ENCODE peak calls at places on chromosomes 3 and 15, in six cellular contexts. P is SK-N-SH, V is stomach, T is K562, Q is A549, R is ovary. I is an unnamed sample. For H3K4me1, the result is how much of the 10 kb centered on the place peaks cover.

GRCh38 chr3:189117087-189117486 is 54.7 kb upstream of the TPRG1 start:
- DNase-seq in P (no peak), V (no peak), T (no peak), Q (no peak), R (no peak), I (no peak)

GRCh38 chr3:157428957-157429356 is 7.7 kb upstream of the PTX3 start:
- DNase-seq in P (no peak), V (no peak), T (no peak), Q (no peak), R (no peak), I (no peak)

GRCh38 chr3:30655187-30655812 is 48.9 kb downstream of the TGFBR2 start:
- DNase-seq in P (no peak), V (no peak), T (no peak), Q (no peak), R (no peak), I (no peak)

GRCh38 chr3:32238816-32239637 is 547 bp downstream of the CMTM8 start:
- DNase-seq in P (no peak), V (peak), T (no peak), Q (peak), R (peak), I (no peak)

GRCh38 chr15:79896131-79896633 is 632 bp downstream of the MTHFS start:
- DNase-seq in P (no peak), V (no peak), T (no peak), Q (no peak), R (no peak), I (no peak)

GRCh38 chr3:33063651-33064051 is 33.3 kb downstream of the GLB1 start:
- DNase-seq in P (no peak), V (no peak), T (no peak), Q (no peak), R (no peak), I (no peak)

GRCh38 chr15:42273900-42274692 is 863 bp upstream of the TMEM87A start:
- DNase-seq in P (peak), V (peak), T (peak), Q (peak), R (peak), I (peak)

GRCh38 chr3:61080737-61081445 is 170.4 kb downstream of the FHIT start:
- DNase-seq in P (no peak), V (no peak), T (no peak), Q (no peak), R (no peak), I (no peak)

GRCh38 chr3:149019581-149019980 is 28.2 kb downstream of the GYG1 start:
- DNase-seq in P (no peak), V (no peak), T (no peak), Q (no peak), R (no peak), I (no peak)

DNA sequence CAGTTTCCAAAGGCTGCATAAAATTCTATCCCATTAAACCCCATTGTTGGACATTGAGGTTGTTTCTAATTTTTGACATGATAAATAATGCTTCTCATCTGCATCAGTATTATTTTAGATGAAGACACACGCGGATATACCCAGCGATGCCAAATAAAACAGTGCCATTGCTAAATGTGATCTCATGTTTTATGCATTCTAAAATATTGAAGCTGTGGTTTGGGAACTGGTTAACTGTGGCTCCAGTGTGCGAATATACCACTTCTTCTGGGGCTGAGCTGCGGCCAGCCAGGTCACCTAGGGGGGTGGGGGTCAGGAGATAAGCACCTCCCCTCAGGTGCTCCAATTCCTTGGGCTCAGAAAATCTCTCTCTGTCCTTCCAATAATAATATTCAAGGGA is 230.0 kb downstream of the ADAMTS9 start:
- DNase-seq in P (no peak), V (no peak), T (no peak), Q (no peak), R (no peak), I (no peak)
- H3K4me1 ChIP-seq in P (under half), V (under half), T (under half), Q (under half), R (under half), I (under half)

GRCh38 chr3:174376346-174376745 is 482.8 kb upstream of the NAALADL2 start:
- DNase-seq in P (no peak), V (no peak), T (no peak), Q (no peak), R (no peak), I (no peak)

GRCh38 chr3:174382876-174383275 is 476.3 kb upstream of the NAALADL2 start:
- DNase-seq in P (no peak), V (no peak), T (no peak), Q (no peak), R (no peak), I (no peak)

GRCh38 chr3:174377684-174378083 is 481.4 kb upstream of the NAALADL2 start:
- DNase-seq in P (no peak), V (no peak), T (no peak), Q (no peak), R (no peak), I (no peak)

GRCh38 chr3:174377096-174377495 is 482.0 kb upstream of the NAALADL2 start:
- DNase-seq in P (no peak), V (no peak), T (no peak), Q (no peak), R (no peak), I (no peak)
- TF ChIP-seq EP300 in P (no peak), V (no peak), T (no peak), Q (no peak), R (no peak), I (no peak)

GRCh38 chr15:78671626-78672211 is 30.7 kb upstream of the CHRNB4 start:
- DNase-seq in P (peak), V (no peak), T (no peak), Q (no peak), R (no peak), I (no peak)
- H3K4me3 ChIP-seq in P (no peak), V (no peak), T (no peak), Q (no peak), R (no peak), I (no peak)

DNA sequence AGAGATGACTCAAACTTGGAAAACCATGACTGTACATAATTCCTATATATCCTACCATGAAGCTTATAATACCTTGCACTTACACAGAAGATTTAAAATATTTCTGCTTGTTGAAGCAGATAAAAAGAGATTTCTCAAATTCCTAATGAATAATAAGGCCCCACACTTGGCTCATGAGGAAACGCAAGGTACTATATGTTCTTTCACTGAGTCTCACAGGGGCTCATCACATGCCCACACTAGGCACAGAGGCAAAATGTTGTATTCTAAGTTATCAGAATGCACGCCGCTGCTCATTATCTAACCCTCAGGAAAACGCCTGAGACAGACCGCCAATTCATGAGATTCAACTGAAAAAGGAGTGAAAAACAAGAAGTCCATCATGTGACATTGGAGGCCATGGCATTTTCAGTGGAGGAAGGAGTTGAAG is 5.6 kb downstream of the MYO1E start:
- DNase-seq in P (no peak), V (no peak), T (no peak), Q (no peak), R (no peak), I (no peak)
- H3K4me1 ChIP-seq in P (under half), V (under half), T (under half), Q (half or more), R (under half), I (under half)

DNA sequence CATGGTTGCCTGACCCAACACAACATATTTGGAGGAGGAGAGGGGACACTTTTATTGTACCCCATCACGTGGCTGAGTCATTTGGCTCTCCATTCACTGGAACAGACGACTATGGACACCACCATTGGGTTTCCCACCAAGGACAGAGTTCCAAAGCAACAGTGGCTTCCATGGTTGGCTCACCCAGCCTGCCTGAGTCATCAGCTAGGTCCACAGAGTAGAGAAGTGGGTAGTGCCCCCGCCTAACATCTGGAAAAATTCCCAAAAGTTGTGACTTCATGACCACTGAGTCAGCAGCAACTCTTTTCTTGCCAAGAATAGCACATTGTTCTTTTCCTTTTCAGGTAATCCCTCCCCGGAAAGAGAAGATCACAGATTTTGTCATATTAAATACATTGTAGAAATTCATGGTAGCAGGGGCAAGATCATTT is 3.0 kb upstream of the PPP1R2 start:
- DNase-seq in P (no peak), V (peak), T (no peak), Q (peak), R (no peak), I (no peak)
- TF ChIP-seq EP300 in P (no peak), V (no peak), T (no peak), Q (no peak), R (no peak), I (peak)

GRCh38 chr15:20646529-20647142 is 105.0 kb upstream of the GOLGA6L6 start:
- DNase-seq in P (no peak), V (no peak), T (peak), Q (no peak), R (no peak), I (no peak)
- H3K4me3 ChIP-seq in P (no peak), V (no peak), T (no peak), Q (no peak), R (no peak), I (no peak)